ENCODE peak calls at places on chromosomes 16 and 17, in nine cellular contexts. M is transverse colon, F is A549, Y is GM12891, R is H54, E is esophagus squamous epithelium, Q is adrenal gland, A is tibial nerve, T is Peyer's patch. H is an unnamed sample.

GRCh38 chr17:67151717-67152116 is 93.3 kb downstream of the HELZ start:
- DNase-seq in M (no peak), F (peak), Y (no peak), R (no peak), E (no peak), Q (no peak), A (no peak), T (no peak), H (no peak)

GRCh38 chr17:9036336-9036735 is 15.0 kb downstream of the NTN1 start:
- DNase-seq in M (no peak), F (no peak), Y (no peak), R (no peak), E (no peak), Q (no peak), A (no peak), T (no peak), H (no peak)

GRCh38 chr17:14225153-14226004 is 11.3 kb downstream of the CDRT15 start:
- DNase-seq in M (no peak), F (no peak), Y (no peak), R (no peak), E (no peak), Q (no peak), A (no peak), T (no peak), H (no peak)

GRCh38 chr16:53773150-53773846 is 69.3 kb downstream of the FTO start:
- DNase-seq in M (peak), F (peak), Y (no peak), R (peak), E (no peak), Q (peak), A (no peak), T (peak), H (peak)

GRCh38 chr16:29729116-29729521 is 16.7 kb downstream of the C16orf54 start:
- DNase-seq in M (no peak), F (peak), Y (no peak), R (peak), E (no peak), Q (peak), A (no peak), T (peak), H (no peak)

GRCh38 chr17:62750502-62751349 is 57.4 kb downstream of the MARCHF10 start:
- DNase-seq in M (no peak), F (no peak), Y (no peak), R (no peak), E (no peak), Q (no peak), A (no peak), T (no peak), H (no peak)

GRCh38 chr17:49523706-49524472 is 28.8 kb downstream of the NGFR start:
- DNase-seq in M (no peak), F (no peak), Y (peak), R (peak), E (no peak), Q (no peak), A (no peak), T (peak), H (no peak)

GRCh38 chr17:31627960-31628359 is 231.1 kb downstream of the COPRS start:
- DNase-seq in M (no peak), F (no peak), Y (no peak), R (peak), E (no peak), Q (no peak), A (no peak), T (no peak), H (no peak)

GRCh38 chr16:69326172-69326873 is 4.1 kb downstream of the PDF start:
- DNase-seq in M (peak), F (no peak), Y (no peak), R (no peak), E (no peak), Q (no peak), A (no peak), T (peak), H (no peak)

GRCh38 chr17:43449470-43450202 is 34.1 kb upstream of the DHX8 start:
- DNase-seq in M (no peak), F (peak), Y (no peak), R (no peak), E (no peak), Q (no peak), A (no peak), T (no peak), H (no peak)

GRCh38 chr17:69228576-69228975 is at the start of gene ABCA10:
- DNase-seq in M (no peak), F (no peak), Y (no peak), R (no peak), E (no peak), Q (no peak), A (no peak), T (no peak), H (no peak)

GRCh38 chr16:58563235-58563634 is 47.9 kb downstream of the SETD6 start:
- DNase-seq in M (no peak), F (no peak), Y (no peak), R (no peak), E (no peak), Q (no peak), A (no peak), T (no peak), H (no peak)

GRCh38 chr17:77393274-77393600 is 252.5 kb downstream of the SEC14L1 start:
- DNase-seq in M (no peak), F (no peak), Y (no peak), R (no peak), E (no peak), Q (peak), A (no peak), T (no peak), H (no peak)

GRCh38 chr17:48100591-48101011 is 677 bp downstream of the CBX1 start:
- DNase-seq in M (peak), F (peak), Y (no peak), R (peak), E (no peak), Q (peak), A (no peak), T (peak), H (peak)

GRCh38 chr16:54080524-54081008 is 206.0 kb downstream of the IRX3 start:
- DNase-seq in M (no peak), F (peak), Y (no peak), R (no peak), E (no peak), Q (no peak), A (no peak), T (no peak), H (peak)

GRCh38 chr16:66502020-66502913 is 47.7 kb downstream of the TK2 start:
- DNase-seq in M (no peak), F (peak), Y (no peak), R (no peak), E (no peak), Q (peak), A (peak), T (peak), H (peak)

GRCh38 chr17:57999496-58000017 is 7.5 kb downstream of the SRSF1 start:
- DNase-seq in M (no peak), F (peak), Y (no peak), R (no peak), E (no peak), Q (no peak), A (no peak), T (no peak), H (no peak)

GRCh38 chr16:20940864-20941634 is 40.5 kb downstream of the LYRM1 start:
- DNase-seq in M (no peak), F (no peak), Y (no peak), R (no peak), E (no peak), Q (no peak), A (no peak), T (no peak), H (no peak)

GRCh38 chr17:48219605-48220004 is 112.0 kb downstream of the SNX11 start:
- DNase-seq in M (no peak), F (no peak), Y (no peak), R (no peak), E (no peak), Q (no peak), A (no peak), T (no peak), H (no peak)

GRCh38 chr17:50830994-50831393 is 4.4 kb upstream of the WFIKKN2 start:
- DNase-seq in M (no peak), F (no peak), Y (no peak), R (no peak), E (no peak), Q (no peak), A (no peak), T (no peak), H (peak)

GRCh38 chr17:58002558-58002957 is 4.5 kb downstream of the SRSF1 start:
- DNase-seq in M (no peak), F (no peak), Y (no peak), R (no peak), E (no peak), Q (no peak), A (no peak), T (no peak), H (no peak)

GRCh38 chr16:70520612-70521297 is 2.6 kb downstream of the COG4 start:
- DNase-seq in M (no peak), F (no peak), Y (peak), R (peak), E (no peak), Q (no peak), A (no peak), T (no peak), H (no peak)

GRCh38 chr16:70522216-70523000 is 946 bp downstream of the COG4 start:
- DNase-seq in M (no peak), F (no peak), Y (no peak), R (no peak), E (no peak), Q (no peak), A (no peak), T (no peak), H (no peak)

GRCh38 chr16:70523013-70523620 is at the start of gene COG4:
- DNase-seq in M (peak), F (peak), Y (peak), R (peak), E (peak), Q (peak), A (peak), T (peak), H (peak)

GRCh38 chr16:70526403-70526802 is 2.8 kb downstream of the SF3B3 start:
- DNase-seq in M (no peak), F (no peak), Y (no peak), R (no peak), E (no peak), Q (no peak), A (no peak), T (no peak), H (no peak)

DNA sequence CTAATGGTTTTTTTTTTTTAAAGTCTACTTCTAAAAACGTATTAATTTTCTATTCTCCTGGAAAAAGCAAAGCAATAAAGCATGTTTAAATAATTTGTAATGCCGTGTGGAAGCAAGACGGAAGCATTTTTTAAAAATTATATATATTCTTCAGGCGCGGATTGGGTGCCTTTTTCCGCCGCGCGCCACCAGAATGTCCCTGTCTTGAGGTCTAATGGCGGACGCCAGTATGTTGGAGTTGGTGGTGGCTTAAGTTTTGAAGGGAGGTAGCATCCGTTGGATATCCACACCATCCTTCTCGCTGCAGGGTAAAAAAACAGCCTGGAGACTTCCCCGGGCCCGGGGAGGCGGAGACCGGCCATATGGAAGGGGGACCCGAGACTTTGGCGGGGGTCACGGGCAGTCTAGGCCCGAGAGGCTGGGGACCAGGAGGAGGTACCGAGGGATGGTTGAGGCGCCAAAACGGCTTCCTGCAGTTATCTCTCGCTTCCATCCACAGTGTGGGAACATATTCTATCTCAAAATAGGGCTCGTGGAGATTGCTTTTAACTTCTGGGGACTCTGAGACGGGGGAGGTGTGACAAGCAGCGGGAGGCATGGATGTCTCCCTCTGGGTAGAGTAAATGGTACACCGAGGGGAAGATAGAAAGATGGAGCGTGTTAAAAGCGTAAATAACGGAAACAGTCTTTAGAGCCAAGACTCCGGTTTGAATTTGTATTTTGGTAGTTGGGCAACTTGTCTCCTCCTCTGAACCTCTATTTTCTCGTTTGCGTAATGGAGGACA is at the start of gene SF3B3:
- DNase-seq in M (peak), F (peak), Y (peak), R (peak), E (peak), Q (peak), A (peak), T (peak), H (peak)
- TF ChIP-seq POLR2A in M (peak), F (peak), Y (peak), R (peak), E (peak), Q (peak), A (no peak), T (peak), H (peak)

GRCh38 chr16:27315333-27316037 is 1.7 kb downstream of the IL4R start:
- DNase-seq in M (peak), F (peak), Y (no peak), R (peak), E (no peak), Q (peak), A (no peak), T (peak), H (peak)
- TF ChIP-seq POLR2A in M (no peak), F (no peak), Y (no peak), R (no peak), E (peak), Q (no peak), A (no peak), T (no peak), H (peak)

GRCh38 chr17:38674749-38675615 is at the start of gene EPOP:
- DNase-seq in M (peak), F (peak), Y (peak), R (peak), E (peak), Q (peak), A (peak), T (peak), H (peak)
- TF ChIP-seq POLR2A in M (no peak), F (peak), Y (no peak), R (peak), E (peak), Q (peak), A (no peak), T (no peak), H (no peak)

DNA sequence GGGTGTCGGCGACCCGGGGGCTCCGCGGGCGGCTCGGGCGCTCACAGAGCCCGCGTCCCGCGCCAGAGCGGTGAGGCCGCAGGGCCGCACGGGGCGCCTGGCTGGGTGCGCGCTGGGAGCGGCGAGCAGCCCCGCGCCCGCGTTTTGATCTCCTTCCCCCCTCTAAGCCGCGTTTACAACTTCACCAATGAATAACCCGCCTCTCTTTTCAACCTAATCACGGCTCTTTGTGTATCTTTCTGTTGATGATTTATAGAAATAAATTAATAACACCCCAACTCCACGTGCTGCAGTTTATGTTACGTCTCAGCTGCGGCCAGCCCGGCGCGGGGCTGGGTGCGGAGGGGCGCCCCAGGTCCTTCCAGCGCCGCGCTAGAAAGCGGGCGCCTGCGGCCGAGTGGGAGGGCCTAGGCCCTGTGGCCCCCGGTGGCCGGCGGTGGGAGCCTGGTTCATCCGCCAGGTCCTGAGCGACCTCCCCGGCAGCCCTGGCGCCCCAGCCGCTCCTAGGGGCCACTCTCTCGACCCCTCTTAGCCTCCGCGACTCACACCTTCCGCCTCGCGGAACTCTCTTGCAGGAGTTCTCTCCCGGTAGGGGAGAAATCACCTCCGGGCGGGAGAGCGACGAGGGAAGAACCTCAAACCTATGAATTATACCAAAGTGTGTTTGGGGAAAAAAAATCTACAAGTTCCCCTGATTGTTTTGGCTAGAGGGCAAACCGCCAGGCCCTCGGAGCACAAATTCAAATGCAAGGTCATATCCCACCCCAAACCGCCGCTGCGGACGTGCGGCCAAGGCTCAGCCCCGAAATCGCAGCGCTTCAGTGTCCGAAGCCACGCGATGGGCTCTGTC is 1.9 kb downstream of the HNF1B start:
- DNase-seq in M (peak), F (peak), Y (peak), R (no peak), E (no peak), Q (no peak), A (no peak), T (peak), H (no peak)
- TF ChIP-seq POLR2A in M (no peak), F (no peak), Y (no peak), R (no peak), E (no peak), Q (no peak), A (no peak), T (peak), H (no peak)

DNA sequence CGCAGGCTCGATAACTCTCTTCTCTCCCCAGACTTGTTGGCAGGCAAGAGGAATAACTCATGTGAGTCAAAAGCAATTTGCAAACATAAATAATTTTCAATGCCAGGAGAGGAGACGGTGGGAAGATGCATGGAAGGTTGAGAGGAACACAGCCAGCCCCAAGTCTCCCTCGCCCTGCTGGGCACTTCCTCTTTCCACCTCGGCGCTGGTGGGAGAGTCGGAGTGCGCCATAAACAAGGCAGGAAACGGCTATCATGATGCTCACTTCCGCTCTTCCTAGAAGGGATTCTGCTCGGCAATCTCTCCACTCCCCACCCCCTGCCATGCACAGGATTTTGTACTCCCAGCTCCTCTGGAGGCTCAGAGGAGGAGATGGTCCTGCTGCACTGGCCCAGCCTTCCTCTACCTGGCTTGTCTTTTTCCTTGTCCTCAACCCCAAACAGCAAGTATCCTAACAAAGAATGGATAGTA is 13.0 kb downstream of the CBX4 start:
- DNase-seq in M (no peak), F (no peak), Y (no peak), R (no peak), E (no peak), Q (no peak), A (no peak), T (no peak), H (no peak)
- TF ChIP-seq POLR2A in M (no peak), F (no peak), Y (no peak), R (no peak), E (no peak), Q (no peak), A (no peak), T (no peak), H (no peak)

GRCh38 chr17:55286681-55287589 is 22.2 kb downstream of the HLF start:
- DNase-seq in M (peak), F (peak), Y (no peak), R (no peak), E (no peak), Q (peak), A (no peak), T (peak), H (peak)

GRCh38 chr17:55283256-55283965 is 18.7 kb downstream of the HLF start:
- DNase-seq in M (no peak), F (no peak), Y (no peak), R (no peak), E (no peak), Q (peak), A (no peak), T (no peak), H (no peak)

GRCh38 chr17:55284001-55284884 is 19.5 kb downstream of the HLF start:
- DNase-seq in M (no peak), F (no peak), Y (no peak), R (no peak), E (no peak), Q (no peak), A (no peak), T (peak), H (no peak)

GRCh38 chr17:55284944-55285339 is 20.2 kb downstream of the HLF start:
- DNase-seq in M (no peak), F (no peak), Y (no peak), R (no peak), E (no peak), Q (no peak), A (no peak), T (no peak), H (no peak)

GRCh38 chr17:55285340-55286301 is 20.9 kb downstream of the HLF start:
- DNase-seq in M (peak), F (peak), Y (no peak), R (no peak), E (no peak), Q (peak), A (peak), T (peak), H (no peak)
- TF ChIP-seq POLR2A in M (no peak), F (no peak), Y (no peak), R (no peak), E (no peak), Q (peak), A (no peak), T (no peak), H (no peak)

GRCh38 chr17:81248649-81249048 is 9.5 kb downstream of the NDUFAF8 start:
- DNase-seq in M (no peak), F (no peak), Y (no peak), R (no peak), E (no peak), Q (no peak), A (no peak), T (no peak), H (no peak)

GRCh38 chr17:81251091-81251942 is 12.2 kb downstream of the NDUFAF8 start:
- DNase-seq in M (peak), F (no peak), Y (no peak), R (no peak), E (no peak), Q (no peak), A (no peak), T (peak), H (peak)

GRCh38 chr17:81247339-81247990 is 8.3 kb downstream of the NDUFAF8 start:
- DNase-seq in M (no peak), F (no peak), Y (no peak), R (no peak), E (no peak), Q (no peak), A (no peak), T (no peak), H (no peak)

GRCh38 chr17:81250286-81251090 is 11.4 kb downstream of the NDUFAF8 start:
- DNase-seq in M (no peak), F (no peak), Y (no peak), R (no peak), E (no peak), Q (no peak), A (no peak), T (no peak), H (no peak)

DNA sequence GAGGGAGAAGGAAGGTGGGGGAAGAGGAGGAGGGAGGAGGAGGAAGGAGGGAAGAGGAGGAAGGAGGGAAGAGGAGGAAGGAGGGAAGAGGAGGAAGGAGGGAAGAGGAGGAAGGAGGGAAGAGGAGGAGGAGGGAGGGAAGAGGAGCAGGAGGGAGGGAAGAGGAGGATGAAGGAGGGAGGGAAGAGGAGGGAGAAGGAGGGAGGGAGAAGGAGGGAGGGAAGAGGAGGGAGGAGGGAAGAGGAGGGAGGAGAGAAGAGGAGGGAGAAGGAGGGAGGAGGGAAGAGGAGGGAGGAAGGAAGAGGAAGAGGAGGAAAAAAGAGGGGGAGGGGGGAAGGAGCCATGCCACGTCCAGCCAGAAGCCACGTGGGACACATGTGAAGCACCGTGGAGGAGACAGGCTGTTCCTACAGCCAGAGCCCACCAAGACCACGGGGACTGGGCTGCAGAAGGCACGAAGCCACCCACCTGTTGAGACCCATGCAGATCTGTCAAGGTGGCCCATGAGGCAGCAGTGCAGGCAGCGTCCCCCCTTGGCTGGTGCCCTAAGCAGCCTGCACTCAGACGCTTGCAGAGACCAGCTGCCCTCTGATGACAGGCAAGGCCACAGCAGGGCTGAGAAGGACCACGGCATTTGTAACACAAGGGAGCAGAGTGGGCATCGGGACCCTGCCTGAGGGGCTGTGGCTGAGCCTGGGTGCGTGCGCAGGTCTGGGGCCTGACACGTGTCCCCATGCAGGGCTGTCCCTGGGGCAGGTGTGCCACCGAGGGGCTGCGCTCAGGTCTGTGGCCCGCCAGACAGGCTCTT is 10.3 kb downstream of the NDUFAF8 start:
- DNase-seq in M (no peak), F (peak), Y (no peak), R (no peak), E (no peak), Q (no peak), A (no peak), T (no peak), H (no peak)
- TF ChIP-seq POLR2A in M (no peak), F (no peak), Y (peak), R (no peak), E (no peak), Q (no peak), A (no peak), T (no peak), H (no peak)